ENCODE peak calls at places on chromosome 3, in nine cellular contexts. V is WERI-Rb-1, Q is IMR-90, I is foreskin fibroblast, P is heart right ventricle, N is DND-41, R is mesothelial cell of epicardium, G is transverse colon, Y is left lung. Z is an unnamed sample.
A peak's percentile ranks its signal among the peaks of the same experiment; 100 is the strongest.

GRCh38 chr3:177195242-177195940 is 1.9 kb downstream of the TBL1XR1 start:
- DNase-seq in V (no peak), Q (no peak), I (no peak), P (peak; percentile 50), N (peak; percentile 46), R (no peak), G (peak; percentile 40), Y (no peak), Z (no peak)

GRCh38 chr3:189276481-189277190 is 104.9 kb downstream of the TPRG1 start:
- DNase-seq in V (no peak), Q (peak; percentile 28), I (peak; percentile 28), P (peak; percentile 12), N (no peak), R (no peak), G (peak; percentile 9), Y (peak; percentile 42), Z (no peak)

GRCh38 chr3:37906734-37907282 is 45.1 kb downstream of the CTDSPL start:
- DNase-seq in V (no peak), Q (no peak), I (no peak), P (no peak), N (no peak), R (no peak), G (no peak), Y (no peak), Z (no peak)

GRCh38 chr3:61452536-61452991 is 108.8 kb upstream of the PTPRG start:
- DNase-seq in V (no peak), Q (peak; percentile 44), I (peak; percentile 60), P (no peak), N (no peak), R (no peak), G (no peak), Y (no peak), Z (no peak)

GRCh38 chr3:27927882-27928281 is 205.8 kb upstream of the EOMES start:
- DNase-seq in V (no peak), Q (no peak), I (no peak), P (no peak), N (no peak), R (no peak), G (no peak), Y (no peak), Z (no peak)

GRCh38 chr3:119239421-119239820 is 1.3 kb downstream of the B4GALT4 start:
- DNase-seq in V (no peak), Q (no peak), I (peak; percentile 19), P (no peak), N (no peak), R (no peak), G (no peak), Y (no peak), Z (no peak)

GRCh38 chr3:44729384-44729910 is at the start of gene ZNF501:
- DNase-seq in V (peak; percentile 95), Q (peak; percentile 86), I (peak; percentile 98), P (peak; percentile 96), N (peak; percentile 95), R (peak; percentile 79), G (peak; percentile 96), Y (peak; percentile 93), Z (peak; percentile 96)

GRCh38 chr3:174408310-174408709 is 450.8 kb upstream of the NAALADL2 start:
- DNase-seq in V (no peak), Q (peak; percentile 58), I (peak; percentile 61), P (no peak), N (no peak), R (no peak), G (no peak), Y (no peak), Z (no peak)

GRCh38 chr3:10116138-10116460 is 624 bp downstream of the BRK1 start:
- DNase-seq in V (no peak), Q (peak; percentile 54), I (no peak), P (no peak), N (no peak), R (no peak), G (no peak), Y (no peak), Z (no peak)

GRCh38 chr3:36890261-36890660 is 54.6 kb downstream of the TRANK1 start:
- DNase-seq in V (no peak), Q (no peak), I (no peak), P (no peak), N (no peak), R (no peak), G (no peak), Y (no peak), Z (no peak)

GRCh38 chr3:124800511-124801374 is 70.5 kb downstream of the UMPS start:
- DNase-seq in V (no peak), Q (peak; percentile 40), I (no peak), P (peak; percentile 83), N (no peak), R (no peak), G (no peak), Y (no peak), Z (no peak)

GRCh38 chr3:141393151-141394076 is 25.1 kb downstream of the ZBTB38 start:
- DNase-seq in V (no peak), Q (no peak), I (peak; percentile 61), P (no peak), N (no peak), R (no peak), G (no peak), Y (peak; percentile 45), Z (peak; percentile 47)

GRCh38 chr3:71341721-71342120 is 241.8 kb downstream of the FOXP1 start:
- DNase-seq in V (no peak), Q (peak; percentile 91), I (peak; percentile 83), P (no peak), N (no peak), R (no peak), G (no peak), Y (no peak), Z (no peak)

GRCh38 chr3:101039285-101039684 is 46.1 kb upstream of the ABI3BP start:
- DNase-seq in V (no peak), Q (no peak), I (no peak), P (no peak), N (no peak), R (no peak), G (no peak), Y (no peak), Z (no peak)

GRCh38 chr3:193890036-193890897 is 245.7 kb upstream of the HES1 start:
- DNase-seq in V (no peak), Q (no peak), I (no peak), P (no peak), N (no peak), R (no peak), G (peak; percentile 70), Y (no peak), Z (no peak)

GRCh38 chr3:72232777-72233176 is 447.8 kb upstream of the PROK2 start:
- DNase-seq in V (no peak), Q (no peak), I (no peak), P (no peak), N (no peak), R (no peak), G (no peak), Y (no peak), Z (no peak)

GRCh38 chr3:10419637-10420232 is 85.7 kb downstream of the ATP2B2 start:
- DNase-seq in V (no peak), Q (peak; percentile 8), I (no peak), P (no peak), N (peak; percentile 17), R (no peak), G (no peak), Y (no peak), Z (no peak)

GRCh38 chr3:41688595-41689380 is 273.1 kb downstream of the ULK4 start:
- DNase-seq in V (no peak), Q (peak; percentile 78), I (peak; percentile 23), P (no peak), N (no peak), R (no peak), G (no peak), Y (no peak), Z (no peak)

GRCh38 chr3:186277268-186277909 is 84.6 kb downstream of the DGKG start:
- DNase-seq in V (peak; percentile 23), Q (peak; percentile 75), I (peak; percentile 88), P (no peak), N (no peak), R (no peak), G (no peak), Y (no peak), Z (no peak)

GRCh38 chr3:125148836-125149235 is 63.7 kb downstream of the SLC12A8 start:
- DNase-seq in V (no peak), Q (peak; percentile 33), I (peak; percentile 84), P (peak; percentile 62), N (no peak), R (no peak), G (peak; percentile 41), Y (no peak), Z (no peak)

GRCh38 chr3:128378631-128379347 is 87.9 kb downstream of the DNAJB8 start:
- DNase-seq in V (no peak), Q (peak; percentile 85), I (peak; percentile 71), P (peak; percentile 52), N (no peak), R (no peak), G (no peak), Y (peak; percentile 57), Z (no peak)

GRCh38 chr3:114839476-114839875 is 307.6 kb downstream of the ZBTB20 start:
- DNase-seq in V (no peak), Q (peak; percentile 27), I (peak; percentile 10), P (no peak), N (no peak), R (no peak), G (no peak), Y (no peak), Z (no peak)

GRCh38 chr3:187430576-187430975 is 62.4 kb downstream of the RTP4 start:
- DNase-seq in V (no peak), Q (no peak), I (no peak), P (no peak), N (no peak), R (no peak), G (no peak), Y (no peak), Z (no peak)
- TF ChIP-seq CTCF in V (peak; percentile 35), Q (no peak), I (peak; percentile 19), P (no peak), N (no peak), R (no peak), G (no peak), Y (no peak), Z (peak; percentile 20)

GRCh38 chr3:39383190-39383912 is at the start of gene SLC25A38:
- DNase-seq in V (peak; percentile 87), Q (peak; percentile 85), I (peak; percentile 96), P (peak; percentile 78), N (peak; percentile 88), R (peak; percentile 79), G (peak; percentile 85), Y (peak; percentile 85), Z (peak; percentile 80)
- TF ChIP-seq CTCF in V (peak; percentile 44), Q (peak; percentile 30), I (peak; percentile 12), P (no peak), N (peak; percentile 61), R (no peak), G (peak; percentile 41), Y (no peak), Z (no peak)

DNA sequence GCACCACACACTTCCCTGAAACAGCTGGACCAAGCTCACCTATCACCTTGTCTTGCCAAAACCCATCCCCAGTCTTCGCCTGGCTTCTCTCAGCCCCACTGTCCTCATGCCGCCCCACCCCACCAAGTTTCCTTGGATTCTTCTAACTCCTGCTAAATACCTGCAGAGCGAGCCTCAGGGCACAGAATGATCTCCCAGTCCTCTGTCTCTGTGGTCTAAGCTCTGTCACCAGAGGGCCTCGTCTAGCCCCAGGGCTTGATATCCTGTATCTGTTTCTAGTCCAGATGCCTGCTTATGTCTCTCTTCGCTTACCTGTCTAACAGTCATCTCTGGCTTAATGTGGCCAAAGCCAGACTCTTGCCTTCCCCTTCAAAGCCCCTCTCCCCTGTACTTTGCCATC is 9.7 kb downstream of the CCDC12 start:
- DNase-seq in V (no peak), Q (no peak), I (no peak), P (no peak), N (no peak), R (no peak), G (no peak), Y (no peak), Z (no peak)
- TF ChIP-seq CTCF in V (peak; percentile 5), Q (no peak), I (no peak), P (no peak), N (peak; percentile 16), R (no peak), G (no peak), Y (no peak), Z (no peak)

GRCh38 chr3:12556723-12557471 is at the start of gene MKRN2:
- DNase-seq in V (peak; percentile 86), Q (peak; percentile 78), I (peak; percentile 96), P (peak; percentile 84), N (peak; percentile 86), R (peak; percentile 89), G (peak; percentile 91), Y (peak; percentile 88), Z (peak; percentile 91)
- TF ChIP-seq CTCF in V (no peak), Q (no peak), I (no peak), P (no peak), N (no peak), R (no peak), G (no peak), Y (no peak), Z (no peak)